ENCODE peak calls at places on chromosomes 6 and 20, in nine cellular contexts. R, E, S, N, J, Q, X, Y and D are unnamed samples.

GRCh38 chr6:39593644-39594043 is 131.6 kb downstream of the KIF6 start:
- DNase-seq in R (no peak), E (no peak), S (no peak), N (peak; percentile 8), J (no peak), Q (no peak), X (no peak), Y (no peak), D (no peak)

GRCh38 chr20:12358006-12358654 is 440.4 kb downstream of the BTBD3 start:
- DNase-seq in R (no peak), E (no peak), S (no peak), N (no peak), J (peak; percentile 20), Q (no peak), X (no peak), Y (no peak), D (no peak)

GRCh38 chr6:151209071-151209831 is 30.5 kb upstream of the AKAP12 start:
- DNase-seq in R (no peak), E (no peak), S (no peak), N (peak; percentile 49), J (no peak), Q (no peak), X (no peak), Y (no peak), D (no peak)

GRCh38 chr6:17865243-17865642 is 122.2 kb downstream of the KIF13A start:
- DNase-seq in R (no peak), E (no peak), S (peak; percentile 73), N (no peak), J (peak; percentile 78), Q (peak; percentile 59), X (no peak), Y (no peak), D (no peak)

GRCh38 chr6:129691043-129691640 is 18.8 kb downstream of the ARHGAP18 start:
- DNase-seq in R (no peak), E (no peak), S (no peak), N (no peak), J (no peak), Q (no peak), X (no peak), Y (no peak), D (no peak)

GRCh38 chr20:15909995-15910394 is 663.3 kb downstream of the KIF16B start:
- DNase-seq in R (no peak), E (no peak), S (no peak), N (no peak), J (no peak), Q (no peak), X (no peak), Y (no peak), D (no peak)

GRCh38 chr6:45841062-45841461 is 174.6 kb downstream of the CLIC5 start:
- DNase-seq in R (no peak), E (no peak), S (no peak), N (no peak), J (no peak), Q (no peak), X (no peak), Y (no peak), D (no peak)

GRCh38 chr6:120916844-120917243 is 417.4 kb downstream of the TBC1D32 start:
- DNase-seq in R (no peak), E (no peak), S (no peak), N (no peak), J (no peak), Q (no peak), X (no peak), Y (no peak), D (no peak)

GRCh38 chr6:7882505-7883257 is 27.9 kb downstream of the TXNDC5 start:
- DNase-seq in R (no peak), E (no peak), S (no peak), N (no peak), J (no peak), Q (no peak), X (no peak), Y (no peak), D (no peak)

GRCh38 chr20:48051810-48052491 is 266.7 kb upstream of the SULF2 start:
- DNase-seq in R (no peak), E (no peak), S (no peak), N (peak; percentile 63), J (peak; percentile 19), Q (no peak), X (no peak), Y (no peak), D (no peak)

GRCh38 chr6:54085526-54085925 is 25.7 kb upstream of the MLIP start:
- DNase-seq in R (no peak), E (no peak), S (no peak), N (peak; percentile 65), J (no peak), Q (no peak), X (no peak), Y (no peak), D (no peak)

GRCh38 chr20:4123537-4124225 is 108.3 kb upstream of the RNF24 start:
- DNase-seq in R (no peak), E (no peak), S (no peak), N (no peak), J (no peak), Q (no peak), X (no peak), Y (no peak), D (no peak)

GRCh38 chr20:51500311-51500710 is 42.2 kb downstream of the NFATC2 start:
- DNase-seq in R (no peak), E (peak; percentile 48), S (no peak), N (no peak), J (no peak), Q (no peak), X (peak; percentile 46), Y (peak; percentile 64), D (peak; percentile 48)

GRCh38 chr20:25294459-25295385 is 46.8 kb downstream of the PYGB start:
- DNase-seq in R (peak; percentile 50), E (peak; percentile 35), S (no peak), N (peak; percentile 75), J (no peak), Q (peak; percentile 52), X (peak; percentile 25), Y (peak; percentile 21), D (peak; percentile 66)

GRCh38 chr6:15620616-15621015 is 42.2 kb downstream of the DTNBP1 start:
- DNase-seq in R (no peak), E (no peak), S (no peak), N (no peak), J (no peak), Q (no peak), X (no peak), Y (no peak), D (no peak)

GRCh38 chr6:4256969-4257368 is 121.6 kb upstream of the ECI2 start:
- DNase-seq in R (no peak), E (no peak), S (no peak), N (no peak), J (no peak), Q (no peak), X (no peak), Y (no peak), D (no peak)

GRCh38 chr6:132136976-132137375 is 185.8 kb upstream of the CCN2 start:
- DNase-seq in R (no peak), E (no peak), S (no peak), N (peak; percentile 36), J (no peak), Q (no peak), X (no peak), Y (no peak), D (no peak)